ENCODE peak calls at places on chromosome 1, in nine cellular contexts. G, C, B, A, S, Q, T, N and Z are unnamed samples.

GRCh38 chr1:228454238-228454637 is 32.9 kb upstream of the RNF187 start:
- DNase-seq in G (no peak), C (no peak), B (no peak), A (no peak), S (no peak), Q (no peak), T (no peak), N (no peak), Z (no peak)

GRCh38 chr1:223208164-223209075 is 65.4 kb upstream of the TLR5 start:
- DNase-seq in G (no peak), C (no peak), B (no peak), A (no peak), S (no peak), Q (no peak), T (no peak), N (no peak), Z (peak)

GRCh38 chr1:109796484-109797305 is 33.0 kb upstream of the EPS8L3 start:
- DNase-seq in G (peak), C (no peak), B (peak), A (no peak), S (no peak), Q (no peak), T (peak), N (no peak), Z (peak)

GRCh38 chr1:25615563-25616079 is 970 bp upstream of the MAN1C1 start:
- DNase-seq in G (peak), C (no peak), B (peak), A (peak), S (no peak), Q (no peak), T (no peak), N (no peak), Z (no peak)

GRCh38 chr1:53369761-53370160 is 41.9 kb upstream of the LRP8 start:
- DNase-seq in G (no peak), C (no peak), B (no peak), A (no peak), S (no peak), Q (no peak), T (no peak), N (no peak), Z (no peak)

GRCh38 chr1:19374926-19375325 is 62.8 kb downstream of the SLC66A1 start:
- DNase-seq in G (no peak), C (no peak), B (no peak), A (no peak), S (no peak), Q (no peak), T (no peak), N (no peak), Z (peak)

GRCh38 chr1:43270421-43271095 is 775 bp downstream of the TMEM125 start:
- DNase-seq in G (peak), C (peak), B (peak), A (no peak), S (no peak), Q (no peak), T (no peak), N (peak), Z (no peak)

GRCh38 chr1:234468580-234468979 is 10.4 kb downstream of the TARBP1 start:
- DNase-seq in G (no peak), C (no peak), B (no peak), A (no peak), S (no peak), Q (no peak), T (no peak), N (no peak), Z (no peak)

GRCh38 chr1:2352341-2353214 is 38.8 kb downstream of the MORN1 start:
- DNase-seq in G (no peak), C (peak), B (no peak), A (no peak), S (no peak), Q (peak), T (no peak), N (no peak), Z (no peak)

GRCh38 chr1:240693844-240694243 is 81.9 kb upstream of the GREM2 start:
- DNase-seq in G (no peak), C (no peak), B (no peak), A (no peak), S (no peak), Q (no peak), T (no peak), N (no peak), Z (no peak)

GRCh38 chr1:109509176-109510134 is at the start of gene AMIGO1:
- DNase-seq in G (peak), C (peak), B (peak), A (peak), S (peak), Q (peak), T (peak), N (peak), Z (peak)